ENCODE peak calls at places on chromosomes 13 and 19, in six cellular contexts. K is neuronal stem cell, V is H9, Q is IMR-90, I is H1, U is mesenchymal stem cell. H is an unnamed sample.

GRCh38 chr19:51136891-51137551 is 5.1 kb upstream of the SIGLEC7 start:
- DNase-seq in K (no peak), V (no peak), Q (no peak), I (no peak), U (no peak), H (peak; percentile 9)

GRCh38 chr19:18945297-18945696 is 4.3 kb upstream of the HOMER3 start:
- DNase-seq in K (no peak), V (no peak), Q (no peak), I (no peak), U (no peak), H (no peak)

GRCh38 chr13:75372517-75372916 is 109.5 kb downstream of the TBC1D4 start:
- DNase-seq in K (peak; percentile 23), V (no peak), Q (peak; percentile 62), I (no peak), U (peak; percentile 59), H (peak; percentile 10)

GRCh38 chr13:68056816-68057710 is 826.9 kb upstream of the PCDH9 start:
- DNase-seq in K (no peak), V (no peak), Q (peak; percentile 1), I (no peak), U (peak; percentile 77), H (no peak)

GRCh38 chr19:32566246-32566830 is 14.7 kb upstream of the PDCD5 start:
- DNase-seq in K (no peak), V (no peak), Q (peak; percentile 29), I (no peak), U (peak; percentile 42), H (no peak)

GRCh38 chr13:74218291-74218690 is 84.1 kb upstream of the KLF12 start:
- DNase-seq in K (no peak), V (no peak), Q (no peak), I (no peak), U (no peak), H (no peak)

GRCh38 chr13:106753241-106753640 is 185.3 kb upstream of the ARGLU1 start:
- DNase-seq in K (no peak), V (no peak), Q (no peak), I (no peak), U (peak; percentile 20), H (no peak)

GRCh38 chr19:58476498-58477015 is 405 bp downstream of the ZNF446 start:
- DNase-seq in K (no peak), V (peak; percentile 29), Q (no peak), I (no peak), U (peak; percentile 74), H (peak; percentile 35)

GRCh38 chr19:22945560-22945959 is 57.4 kb downstream of the ZNF728 start:
- DNase-seq in K (peak; percentile 5), V (no peak), Q (peak; percentile 16), I (no peak), U (peak; percentile 11), H (no peak)

GRCh38 chr13:37375071-37375470 is 223.5 kb downstream of the POSTN start:
- DNase-seq in K (no peak), V (no peak), Q (no peak), I (no peak), U (no peak), H (no peak)

GRCh38 chr13:54185785-54186184 is 1157.2 kb downstream of the OLFM4 start:
- DNase-seq in K (peak; percentile 52), V (peak; percentile 59), Q (no peak), I (no peak), U (peak; percentile 0), H (no peak)

GRCh38 chr19:40691421-40692211 is 1.2 kb upstream of the NUMBL start:
- DNase-seq in K (no peak), V (peak; percentile 55), Q (no peak), I (no peak), U (peak; percentile 9), H (no peak)

GRCh38 chr19:7191946-7192691 is 102.1 kb downstream of the INSR start:
- DNase-seq in K (no peak), V (no peak), Q (no peak), I (no peak), U (no peak), H (no peak)

GRCh38 chr13:48579167-48579918 is 46.5 kb upstream of the RCBTB2 start:
- DNase-seq in K (no peak), V (no peak), Q (no peak), I (no peak), U (no peak), H (no peak)

GRCh38 chr13:42153371-42153770 is 104.9 kb downstream of the DGKH start:
- DNase-seq in K (no peak), V (no peak), Q (peak; percentile 18), I (no peak), U (no peak), H (no peak)

GRCh38 chr19:43422000-43422688 is 7.5 kb downstream of the TEX101 start:
- DNase-seq in K (no peak), V (no peak), Q (no peak), I (no peak), U (no peak), H (no peak)

GRCh38 chr19:37995346-37995745 is 88.3 kb downstream of the SIPA1L3 start:
- DNase-seq in K (no peak), V (no peak), Q (no peak), I (no peak), U (no peak), H (no peak)

GRCh38 chr13:21934309-21934708 is 263.4 kb downstream of the FGF9 start:
- DNase-seq in K (no peak), V (no peak), Q (no peak), I (no peak), U (no peak), H (no peak)

GRCh38 chr19:36183455-36183741 is 31.1 kb downstream of the ZNF565 start:
- DNase-seq in K (no peak), V (no peak), Q (no peak), I (no peak), U (no peak), H (no peak)

GRCh38 chr13:66225071-66225470 is 1005.1 kb downstream of the PCDH9 start:
- DNase-seq in K (no peak), V (peak; percentile 67), Q (no peak), I (no peak), U (no peak), H (no peak)

GRCh38 chr19:1567848-1568227 is 287 bp downstream of the MEX3D start:
- DNase-seq in K (no peak), V (no peak), Q (no peak), I (no peak), U (no peak), H (no peak)

GRCh38 chr13:43411741-43412140 is 375.0 kb downstream of the ENOX1 start:
- DNase-seq in K (no peak), V (no peak), Q (peak; percentile 23), I (no peak), U (no peak), H (no peak)

GRCh38 chr19:45164577-45165335 is 4.0 kb upstream of the NKPD1 start:
- DNase-seq in K (no peak), V (peak; percentile 96), Q (peak; percentile 46), I (peak; percentile 50), U (peak; percentile 79), H (peak; percentile 28)

GRCh38 chr13:95288899-95289500 is 12.3 kb downstream of the ABCC4 start:
- DNase-seq in K (no peak), V (no peak), Q (no peak), I (no peak), U (peak; percentile 62), H (no peak)

GRCh38 chr19:38375098-38375493 is 725 bp downstream of the PSMD8 start:
- DNase-seq in K (no peak), V (no peak), Q (peak; percentile 11), I (no peak), U (no peak), H (no peak)

GRCh38 chr13:33016414-33017409 is at the start of gene KL:
- DNase-seq in K (no peak), V (peak; percentile 54), Q (no peak), I (no peak), U (peak; percentile 30), H (peak; percentile 48)

GRCh38 chr13:80408270-80408669 is 67.3 kb upstream of the SPRY2 start:
- DNase-seq in K (no peak), V (peak; percentile 47), Q (no peak), I (no peak), U (no peak), H (no peak)

GRCh38 chr13:99354371-99354951 is 47.3 kb upstream of the GPR183 start:
- DNase-seq in K (no peak), V (no peak), Q (no peak), I (no peak), U (no peak), H (peak; percentile 94)

GRCh38 chr13:105952233-105952767 is 583.2 kb downstream of the EFNB2 start:
- DNase-seq in K (no peak), V (no peak), Q (no peak), I (no peak), U (no peak), H (no peak)

GRCh38 chr19:11659612-11660011 is 62.3 kb downstream of the ZNF627 start:
- DNase-seq in K (no peak), V (no peak), Q (peak; percentile 12), I (no peak), U (no peak), H (peak; percentile 60)

GRCh38 chr19:38907227-38907626 is 4.8 kb downstream of the CCER2 start:
- DNase-seq in K (no peak), V (no peak), Q (no peak), I (no peak), U (no peak), H (no peak)

GRCh38 chr13:111319521-111319920 is 921 bp upstream of the TEX29 start:
- DNase-seq in K (no peak), V (peak; percentile 14), Q (no peak), I (no peak), U (no peak), H (no peak)

GRCh38 chr19:7916137-7916907 is 1.7 kb downstream of the TGFBR3L start:
- DNase-seq in K (no peak), V (peak; percentile 59), Q (no peak), I (no peak), U (peak; percentile 23), H (peak; percentile 62)

GRCh38 chr19:30897553-30897952 is 451.7 kb downstream of the TSHZ3 start:
- DNase-seq in K (no peak), V (no peak), Q (no peak), I (no peak), U (no peak), H (no peak)
- H3K4ac ChIP-seq in K (no peak overlapping the region), V (no peak overlapping the region), Q (no peak overlapping the region), I (peak overlapping the region; percentile 21), U (no peak overlapping the region), H (no peak overlapping the region)

DNA sequence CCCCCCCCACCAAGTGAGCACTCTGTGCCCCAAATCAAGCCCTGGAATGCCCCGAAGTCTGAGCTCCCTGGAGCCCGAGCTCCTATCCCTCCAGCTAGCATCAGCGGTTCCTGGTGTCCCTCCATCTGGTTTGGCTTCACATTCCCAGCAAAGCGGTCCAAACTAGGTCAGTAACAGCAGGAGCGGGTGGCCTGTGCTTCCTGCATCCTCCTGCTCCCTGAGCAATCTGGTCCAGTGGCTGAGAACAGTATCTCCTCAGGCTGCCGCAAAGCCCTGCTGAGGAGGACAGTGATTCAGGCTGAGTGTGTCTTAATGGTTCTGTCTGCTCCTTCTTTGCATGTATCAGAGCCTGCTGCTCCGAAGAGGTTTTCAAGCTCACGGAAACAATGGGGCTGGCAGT is 25.9 kb downstream of the RASL11A start:
- DNase-seq in K (no peak), V (no peak), Q (no peak), I (no peak), U (no peak), H (no peak)
- H3K14ac ChIP-seq in K (no peak overlapping the region), V (no peak overlapping the region), Q (no peak overlapping the region), I (no peak overlapping the region), U (peak overlapping the region; percentile 53), H (no peak overlapping the region)

GRCh38 chr13:52048516-52048915 is 24.0 kb downstream of the UTP14C start:
- DNase-seq in K (no peak), V (no peak), Q (peak; percentile 41), I (no peak), U (no peak), H (no peak)
- H3K4ac ChIP-seq in K (no peak overlapping the region), V (no peak overlapping the region), Q (no peak overlapping the region), I (no peak overlapping the region), U (no peak overlapping the region), H (no peak overlapping the region)

GRCh38 chr13:109857325-109857724 is 70.9 kb upstream of the IRS2 start:
- DNase-seq in K (no peak), V (no peak), Q (no peak), I (no peak), U (no peak), H (no peak)
- H3K14ac ChIP-seq in K (no peak overlapping the region), V (no peak overlapping the region), Q (no peak overlapping the region), I (no peak overlapping the region), U (peak overlapping the region; percentile 79), H (no peak overlapping the region)